ENCODE peak calls at places on chromosomes 2 and 18, in five cellular contexts. Q is neuronal stem cell, T is uterus, J is adipocyte, R is aorta. Y is an unnamed sample. For H3K36me3 and H3K9me3, the result is how much of the 10 kb centered on the place peaks cover.

GRCh38 chr2:237429761-237430160 is 15.8 kb upstream of the COL6A3 start:
- DNase-seq in J (no peak), R (no peak), T (no peak), Q (no peak), Y (no peak)

GRCh38 chr2:240952496-240953246 is 45.7 kb upstream of the SNED1 start:
- DNase-seq in R (no peak), T (peak), J (no peak), Q (no peak), Y (no peak)

GRCh38 chr2:191927319-191927867 is 80.5 kb upstream of the CAVIN2 start:
- DNase-seq in J (peak), R (peak), Q (no peak), T (no peak), Y (peak)

GRCh38 chr2:37982147-37982582 is 57.1 kb downstream of the RMDN2 start:
- DNase-seq in T (peak), R (peak), J (peak), Q (peak), Y (peak)

GRCh38 chr18:28469946-28470345 is 293.0 kb upstream of the CDH2 start:
- DNase-seq in J (no peak), R (no peak), T (no peak), Q (no peak), Y (no peak)

GRCh38 chr2:1835581-1836201 is 91.4 kb upstream of the PXDN start:
- DNase-seq in R (no peak), Q (no peak), T (no peak), J (no peak), Y (no peak)

GRCh38 chr2:152200562-152201465 is 25.3 kb upstream of the STAM2 start:
- DNase-seq in J (peak), T (peak), Q (no peak), R (peak), Y (peak)

GRCh38 chr2:133591164-133591563 is 22.9 kb upstream of the NCKAP5 start:
- DNase-seq in T (peak), Q (no peak), R (peak), J (no peak), Y (peak)

GRCh38 chr18:70322928-70323327 is 34.1 kb downstream of the SOCS6 start:
- DNase-seq in R (no peak), Q (no peak), T (no peak), J (peak), Y (peak)

GRCh38 chr2:68799615-68800400 is 65.2 kb downstream of the ARHGAP25 start:
- DNase-seq in R (no peak), T (no peak), J (no peak), Q (no peak), Y (no peak)

GRCh38 chr2:145423809-145424208 is 903.9 kb upstream of the ZEB2 start:
- DNase-seq in J (no peak), R (no peak), T (no peak), Q (no peak), Y (no peak)

GRCh38 chr2:71687412-71687811 is 234.1 kb downstream of the DYSF start:
- DNase-seq in T (no peak), R (no peak), Q (no peak), J (no peak), Y (no peak)

GRCh38 chr2:15561574-15562344 is 625 bp upstream of the NBAS start:
- DNase-seq in Q (no peak), J (peak), R (no peak), T (peak), Y (peak)

GRCh38 chr2:182133195-182133891 is 147.7 kb downstream of the PPP1R1C start:
- DNase-seq in Q (no peak), T (no peak), R (no peak), J (no peak), Y (no peak)

DNA sequence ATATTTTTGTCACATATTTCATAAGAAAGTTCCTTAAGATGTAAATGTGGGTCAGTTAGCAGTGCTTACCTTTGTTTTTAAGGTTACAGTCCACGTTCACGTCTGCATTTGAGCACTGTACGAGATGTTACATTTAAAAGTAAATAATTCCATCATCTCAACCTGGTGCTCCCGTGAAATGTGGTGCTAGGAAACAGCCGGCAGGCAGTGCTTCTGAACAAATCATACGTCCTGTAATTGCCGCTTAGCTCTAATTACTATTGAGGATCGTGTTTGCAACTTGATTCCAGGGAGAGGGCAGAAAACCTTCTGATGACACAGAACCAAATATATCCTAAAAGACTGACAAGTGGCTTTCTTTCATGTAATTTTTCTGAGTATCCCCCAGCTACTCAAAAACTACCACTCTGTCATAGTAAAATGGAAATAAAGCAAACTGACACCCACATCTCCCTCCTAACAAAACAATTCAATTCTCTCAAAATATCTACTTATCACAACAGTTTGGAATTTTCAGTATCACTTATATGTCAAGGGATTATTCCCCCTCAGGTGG is 297.8 kb upstream of the SESTD1 start:
- DNase-seq in T (no peak), R (no peak), J (no peak), Q (no peak), Y (no peak)
- H3K4me3 ChIP-seq in T (no peak), R (no peak), J (no peak), Q (no peak), Y (no peak)

GRCh38 chr2:10655841-10656225 is 33.9 kb downstream of the NOL10 start:
- DNase-seq in J (no peak), R (no peak), Q (no peak), T (no peak), Y (no peak)
- H3K36me3 ChIP-seq in J (half or more), R (under half), Q (half or more), T (under half), Y (half or more)

GRCh38 chr2:94753466-94753998 is 117.7 kb upstream of the TEKT4 start:
- DNase-seq in R (no peak), Q (no peak), T (no peak), J (no peak), Y (no peak)
- H3K9me3 ChIP-seq in R (under half), Q (under half), T (under half), J (under half), Y (under half)

GRCh38 chr2:168470188-168470879 is 14.3 kb downstream of the CERS6 start:
- DNase-seq in T (no peak), R (no peak), Q (peak), J (no peak), Y (no peak)
- H3K4me3 ChIP-seq in T (no peak), R (no peak), Q (no peak), J (no peak), Y (no peak)

DNA sequence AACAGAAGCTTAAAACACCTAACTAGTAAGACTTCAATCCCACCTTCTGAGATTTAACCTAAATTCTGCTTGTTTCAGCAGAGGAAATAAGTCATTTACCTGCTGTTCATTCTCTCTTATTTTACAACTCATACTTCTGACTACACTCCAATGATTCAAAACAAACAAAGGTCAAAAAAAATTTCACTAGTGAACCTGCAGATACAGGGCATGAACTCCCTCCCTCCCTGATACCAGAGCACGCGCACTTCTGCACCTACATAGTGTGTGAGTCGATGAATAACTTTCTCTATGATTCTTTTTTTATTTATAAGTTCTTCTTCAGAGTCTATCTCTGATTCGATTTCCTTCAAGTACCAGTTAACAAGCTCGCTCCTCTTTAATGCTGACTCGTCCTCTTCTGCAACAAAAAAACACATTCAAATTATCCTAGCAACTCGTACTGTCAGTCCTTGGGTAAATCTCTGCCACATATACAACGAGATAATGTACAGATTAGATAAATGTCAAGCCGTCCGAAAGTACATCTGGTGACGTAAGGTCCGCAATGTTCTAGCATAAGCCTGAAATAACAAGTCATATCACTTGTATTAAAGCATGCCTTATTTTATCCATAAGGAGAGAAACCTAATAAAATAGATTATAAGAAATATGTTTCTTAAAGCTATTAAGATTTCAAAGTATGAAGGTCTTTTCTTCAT is 7.5 kb upstream of the LCT start:
- DNase-seq in Q (no peak), J (no peak), R (no peak), T (no peak), Y (no peak)
- H3K36me3 ChIP-seq in Q (half or more), J (under half), R (under half), T (under half), Y (half or more)

GRCh38 chr18:78634061-78634696 is 345.4 kb upstream of the SALL3 start:
- DNase-seq in T (no peak), J (no peak), R (no peak), Q (no peak), Y (no peak)
- H3K9me3 ChIP-seq in T (under half), J (under half), R (under half), Q (under half), Y (under half)

GRCh38 chr2:197086500-197086899 is 160.0 kb upstream of the PGAP1 start:
- DNase-seq in Q (no peak), J (no peak), T (no peak), R (no peak), Y (no peak)
- H3K4me3 ChIP-seq in Q (no peak), J (no peak), T (no peak), R (no peak), Y (no peak)